ENCODE peak calls at places on chromosomes 16 and 17, in eight cellular contexts. G is DND-41, R is neuronal stem cell, K is HCT116, I is IMR-90, Q is PC-9, N is MM.1S, B is mammary epithelial cell. Y is an unnamed sample.

GRCh38 chr17:65370669-65371126 is 190.8 kb downstream of the AXIN2 start:
- DNase-seq in N (no peak), Q (peak), G (peak), B (no peak), I (no peak), K (no peak), R (no peak), Y (no peak)

GRCh38 chr17:31491794-31492171 is 100.3 kb downstream of the RAB11FIP4 start:
- DNase-seq in G (no peak), I (no peak), N (no peak), K (no peak), B (peak), Q (no peak), R (no peak), Y (no peak)

GRCh38 chr16:47664653-47665325 is 203.7 kb downstream of the PHKB start:
- DNase-seq in N (no peak), Q (no peak), R (no peak), B (no peak), K (no peak), I (peak), G (no peak), Y (no peak)

GRCh38 chr16:29996773-29997250 is 771 bp downstream of the INO80E start:
- DNase-seq in N (no peak), R (no peak), I (no peak), K (no peak), Q (no peak), G (peak), B (no peak), Y (no peak)

GRCh38 chr16:1486551-1487390 is 2.0 kb downstream of the PTX4 start:
- DNase-seq in Q (no peak), I (no peak), G (no peak), B (no peak), R (no peak), K (no peak), N (no peak), Y (no peak)

GRCh38 chr17:45987706-45988105 is 11.3 kb upstream of the STH start:
- DNase-seq in G (no peak), Q (no peak), I (no peak), N (no peak), B (no peak), R (no peak), K (no peak), Y (no peak)

GRCh38 chr16:65743558-65743957 is 621.7 kb upstream of the CDH11 start:
- DNase-seq in N (no peak), B (no peak), I (no peak), G (no peak), Q (no peak), R (no peak), K (no peak), Y (no peak)

GRCh38 chr17:38559025-38559879 is 46.5 kb downstream of the SRCIN1 start:
- DNase-seq in B (peak), I (peak), G (peak), R (peak), K (peak), N (peak), Q (peak), Y (peak)

GRCh38 chr17:52145496-52145895 is 13.0 kb downstream of the CA10 start:
- DNase-seq in G (no peak), I (no peak), K (no peak), B (peak), N (peak), R (no peak), Q (peak), Y (peak)

DNA sequence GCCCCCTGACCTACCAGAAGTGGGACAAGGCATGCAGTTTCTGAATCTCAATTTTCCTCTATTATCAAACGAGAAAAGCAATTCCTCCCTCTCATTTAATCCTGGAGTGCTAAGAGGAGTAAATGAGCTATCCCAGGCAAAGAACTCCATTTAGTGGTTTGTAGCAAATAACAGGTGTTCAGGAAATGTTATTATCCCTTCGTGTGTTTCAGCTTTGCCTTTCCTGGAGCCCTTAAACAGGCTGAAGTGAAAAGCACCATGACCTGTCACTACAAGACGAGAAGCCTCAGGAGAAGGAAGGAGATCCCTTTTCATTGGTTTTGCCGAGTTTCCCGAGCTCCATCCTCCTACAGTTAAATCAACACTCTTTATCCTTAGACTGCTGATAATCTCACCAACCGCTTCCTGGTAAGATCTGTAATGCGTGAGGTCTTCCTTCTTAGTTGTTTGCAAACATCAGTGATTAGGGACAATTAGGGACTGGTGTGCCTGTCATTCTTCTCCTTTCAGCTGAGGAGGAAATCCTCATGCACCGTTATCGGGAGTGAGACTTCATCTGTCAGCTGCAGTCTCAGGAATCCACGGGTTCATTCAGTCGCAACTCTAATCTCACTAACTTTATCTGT is 30.8 kb upstream of the MYOCD start:
- DNase-seq in G (no peak), R (no peak), B (no peak), N (no peak), I (no peak), K (no peak), Q (no peak), Y (no peak)
- H3K4me3 ChIP-seq in G (no peak), R (no peak), B (no peak), N (no peak), I (no peak), K (no peak), Q (no peak), Y (no peak)

DNA sequence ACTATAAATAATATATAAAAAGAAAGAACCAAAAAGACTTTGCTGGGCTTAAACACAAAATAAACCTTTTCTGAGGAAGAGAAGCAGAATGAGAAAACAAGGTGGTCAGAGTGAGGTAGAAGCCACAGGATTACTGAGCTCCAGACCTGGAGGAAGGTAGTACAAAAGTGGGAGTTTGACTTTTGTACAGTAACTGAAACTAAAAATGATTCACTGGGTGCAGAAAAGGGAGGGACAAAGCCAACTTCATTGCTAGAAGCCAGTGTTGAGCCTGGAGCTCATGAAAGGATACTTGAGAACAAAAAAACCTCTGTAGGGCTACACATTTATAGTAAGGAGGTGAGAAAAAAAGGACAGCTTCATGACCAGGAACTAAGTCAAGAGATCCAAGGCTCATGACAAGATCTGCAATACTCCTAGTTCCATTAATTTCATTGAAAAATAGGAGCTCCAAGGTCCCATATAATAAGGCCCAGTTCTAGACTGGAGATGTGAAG is 45.5 kb downstream of the PKD1L3 start:
- DNase-seq in N (peak), B (peak), R (no peak), K (no peak), G (no peak), I (no peak), Q (no peak), Y (no peak)
- H2AFZ ChIP-seq in N (peak), B (no peak), R (no peak), K (no peak), G (no peak), I (no peak), Q (no peak), Y (no peak)

GRCh38 chr17:81516439-81516838 is 3.8 kb upstream of the ACTG1 start:
- DNase-seq in I (no peak), K (no peak), Q (no peak), N (peak), R (no peak), G (no peak), B (no peak), Y (no peak)
- H3K4me3 ChIP-seq in I (peak), K (peak), Q (peak), N (no peak), R (peak), G (no peak), B (peak), Y (peak)

DNA sequence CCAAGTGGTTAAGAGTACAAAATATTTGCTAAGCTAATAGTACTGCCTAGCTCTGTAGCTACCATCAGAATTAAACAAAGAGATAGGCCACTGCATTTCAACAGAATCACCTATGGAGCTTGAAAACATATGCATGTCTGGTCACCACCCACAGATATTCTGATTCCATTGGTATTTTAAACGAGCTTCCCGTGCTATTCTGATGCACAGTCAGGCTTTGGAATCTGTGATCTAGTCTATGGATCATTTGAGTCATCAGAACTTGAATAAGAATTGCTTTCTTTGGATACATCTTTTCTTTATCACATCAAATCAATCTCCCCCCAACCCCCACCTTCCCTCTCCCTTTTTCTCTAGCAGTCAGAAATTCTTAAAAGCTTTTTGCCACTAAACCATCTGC is 124.7 kb downstream of the NPIPB5 start:
- DNase-seq in K (no peak), B (no peak), G (no peak), R (no peak), N (no peak), Q (peak), I (no peak), Y (no peak)
- H2AFZ ChIP-seq in K (no peak), B (no peak), G (no peak), R (no peak), N (no peak), Q (no peak), I (no peak), Y (no peak)

GRCh38 chr17:57874058-57874419 is 24.2 kb upstream of the MRPS23 start:
- DNase-seq in Q (no peak), I (no peak), K (no peak), R (no peak), B (no peak), G (no peak), N (no peak), Y (no peak)
- H3K4me3 ChIP-seq in Q (no peak), I (no peak), K (no peak), R (no peak), B (no peak), G (no peak), N (no peak), Y (peak)

GRCh38 chr16:86395477-86395876 is 114.8 kb upstream of the FOXF1 start:
- DNase-seq in G (no peak), Q (no peak), K (no peak), N (no peak), R (no peak), B (no peak), I (no peak), Y (no peak)

GRCh38 chr16:86398201-86398600 is 112.1 kb upstream of the FOXF1 start:
- DNase-seq in Q (no peak), I (peak), N (no peak), B (no peak), R (no peak), G (no peak), K (no peak), Y (peak)

GRCh38 chr16:86398622-86399021 is 111.7 kb upstream of the FOXF1 start:
- DNase-seq in G (no peak), B (no peak), Q (no peak), K (no peak), I (peak), R (no peak), N (no peak), Y (peak)

GRCh38 chr16:86396918-86397317 is 113.4 kb upstream of the FOXF1 start:
- DNase-seq in I (peak), K (peak), G (no peak), Q (no peak), B (peak), R (no peak), N (no peak), Y (peak)

DNA sequence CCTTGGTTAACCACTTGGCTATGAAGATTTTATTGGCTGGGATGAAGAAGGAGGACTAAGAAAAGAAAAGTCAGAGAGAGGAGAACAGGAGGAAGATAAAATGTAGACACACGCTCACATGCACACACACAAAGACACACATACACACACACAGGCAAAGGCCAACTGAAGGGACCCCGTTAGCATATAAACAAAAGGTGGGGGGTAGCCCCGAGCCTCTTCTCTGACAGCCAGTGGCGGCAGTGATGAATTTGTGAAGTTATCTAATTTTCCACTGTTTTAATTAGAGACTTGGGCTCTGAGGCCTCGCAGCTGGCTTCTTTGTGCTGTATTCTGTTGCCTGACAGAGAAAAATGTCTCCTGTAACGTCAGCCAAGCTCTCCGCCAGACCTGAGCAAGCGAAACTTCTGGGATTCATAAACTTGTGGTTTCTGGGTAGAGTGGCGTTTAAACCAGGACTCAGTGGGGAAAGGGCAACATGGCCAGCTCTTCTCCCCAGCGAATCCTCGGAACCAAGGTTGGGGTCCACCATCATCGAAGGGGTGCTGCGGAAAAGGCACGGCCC is 113.9 kb upstream of the FOXF1 start:
- DNase-seq in Q (no peak), K (no peak), R (no peak), G (no peak), B (peak), I (peak), N (no peak), Y (peak)
- H2AFZ ChIP-seq in Q (no peak), K (peak), R (peak), G (no peak), B (peak), I (peak), N (no peak), Y (peak)

DNA sequence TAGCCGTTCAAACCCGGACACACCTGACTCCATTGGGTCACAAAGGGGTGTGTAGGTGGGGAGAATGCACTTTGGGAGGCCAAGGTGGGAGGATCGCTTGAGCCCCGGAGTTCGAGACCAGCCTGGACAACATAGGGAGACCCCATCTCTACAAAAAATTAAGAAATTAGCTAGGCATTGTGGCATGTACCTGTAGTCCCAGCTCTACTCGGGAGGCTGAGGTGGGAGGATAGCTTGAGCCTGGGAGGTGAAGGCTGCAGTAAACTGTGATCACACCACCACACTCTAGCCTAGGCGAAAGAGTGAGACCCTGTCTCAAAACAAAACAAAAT is 942 bp upstream of the PHOSPHO1 start:
- DNase-seq in K (no peak), B (no peak), Q (no peak), I (no peak), G (no peak), R (no peak), N (no peak), Y (no peak)
- H3K4me3 ChIP-seq in K (no peak), B (no peak), Q (peak), I (no peak), G (no peak), R (no peak), N (peak), Y (no peak)

DNA sequence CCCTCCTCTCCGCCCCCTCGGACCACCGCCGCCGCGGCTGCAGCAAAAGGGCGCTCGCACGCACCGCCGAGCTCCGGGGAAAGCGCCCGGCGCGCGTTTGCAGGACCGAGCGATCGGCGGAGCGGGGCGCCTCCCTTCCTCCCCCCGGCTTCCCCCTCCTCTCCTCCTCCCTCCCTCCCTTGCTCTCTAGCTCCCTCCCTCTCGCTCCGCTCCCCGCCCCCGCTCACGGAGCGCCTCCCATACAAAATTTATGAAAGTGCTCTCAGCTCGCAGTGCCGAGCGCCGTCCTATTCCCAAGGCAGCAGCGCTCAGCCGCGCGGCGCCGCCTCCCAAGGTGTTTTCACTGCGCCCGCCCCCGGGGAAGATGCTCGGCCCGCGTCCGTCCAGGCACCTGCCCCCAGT is at the start of gene RTN4RL1:
- DNase-seq in N (peak), K (peak), I (no peak), Q (peak), R (peak), G (peak), B (peak), Y (peak)
- H2AFZ ChIP-seq in N (no peak), K (peak), I (peak), Q (peak), R (peak), G (peak), B (peak), Y (peak)